ENCODE peak calls at places on chromosomes 12 and 14, in four cellular contexts. L is cardiac muscle cell, X is IMR-90, F is body of pancreas. R is an unnamed sample. For H3K27me3, the result is how much of the 10 kb centered on the place peaks cover.

GRCh38 chr14:45038865-45039264 is 45.1 kb upstream of the PRPF39 start:
- DNase-seq in L (no peak), F (no peak), X (no peak), R (no peak)

GRCh38 chr12:121784460-121784859 is 9.0 kb downstream of the RHOF start:
- DNase-seq in X (peak), F (no peak), L (no peak), R (no peak)

GRCh38 chr12:123126294-123127144 is 24.4 kb downstream of the PITPNM2 start:
- DNase-seq in F (no peak), L (no peak), X (peak), R (peak)

GRCh38 chr14:102891556-102891955 is 30.9 kb upstream of the AMN start:
- DNase-seq in F (no peak), L (no peak), X (peak), R (no peak)

GRCh38 chr14:102909462-102909861 is 13.0 kb upstream of the AMN start:
- DNase-seq in X (no peak), F (no peak), L (no peak), R (no peak)

GRCh38 chr12:123499332-123499731 is 34.2 kb downstream of the RILPL1 start:
- DNase-seq in X (no peak), L (no peak), F (no peak), R (no peak)

GRCh38 chr14:32708134-32708533 is 230.5 kb upstream of the NPAS3 start:
- DNase-seq in F (no peak), L (no peak), X (no peak), R (no peak)

GRCh38 chr12:1663440-1664132 is 27.3 kb upstream of the ADIPOR2 start:
- DNase-seq in F (no peak), L (no peak), X (no peak), R (no peak)

GRCh38 chr14:102320033-102320660 is 601 bp downstream of the ZNF839 start:
- DNase-seq in F (peak), L (peak), X (peak), R (no peak)

GRCh38 chr14:61977217-61977616 is 215.0 kb downstream of the SNAPC1 start:
- DNase-seq in L (no peak), F (no peak), X (peak), R (no peak)

GRCh38 chr14:48937796-48938195 is 648.4 kb downstream of the RPS29 start:
- DNase-seq in F (no peak), L (peak), X (peak), R (no peak)

GRCh38 chr12:122951406-122951805 is 14.9 kb downstream of the ABCB9 start:
- DNase-seq in X (peak), L (no peak), F (no peak), R (peak)

GRCh38 chr12:40561395-40561966 is 130.8 kb upstream of the CNTN1 start:
- DNase-seq in F (no peak), L (no peak), X (no peak), R (no peak)

GRCh38 chr14:24056800-24057184 is 5.0 kb downstream of the CARMIL3 start:
- DNase-seq in F (no peak), L (no peak), X (no peak), R (no peak)

GRCh38 chr12:104852102-104852501 is 106.0 kb downstream of the SLC41A2 start:
- DNase-seq in L (no peak), F (no peak), X (peak), R (no peak)

GRCh38 chr12:94781835-94782234 is 131.5 kb upstream of the TMCC3 start:
- DNase-seq in L (no peak), F (no peak), X (no peak), R (no peak)

GRCh38 chr12:132462778-132463177 is 27.2 kb upstream of the FBRSL1 start:
- DNase-seq in L (no peak), F (no peak), X (no peak), R (no peak)

GRCh38 chr12:75481774-75482173 is 1.2 kb downstream of the GLIPR1 start:
- DNase-seq in X (peak), L (no peak), F (no peak), R (no peak)

GRCh38 chr14:54650331-54651017 is 83.5 kb downstream of the SAMD4A start:
- DNase-seq in X (peak), F (no peak), L (no peak), R (peak)

GRCh38 chr14:32399920-32400319 is 70.8 kb downstream of the AKAP6 start:
- DNase-seq in L (no peak), F (no peak), X (no peak), R (no peak)

GRCh38 chr14:105478624-105479305 is 4.1 kb downstream of the CRIP2 start:
- DNase-seq in X (no peak), L (no peak), F (no peak), R (no peak)

GRCh38 chr12:121499929-121500793 is 80.7 kb downstream of the KDM2B start:
- DNase-seq in L (peak), F (peak), X (peak), R (no peak)

GRCh38 chr12:3014641-3015040 is 55.4 kb downstream of the TEAD4 start:
- DNase-seq in L (no peak), X (no peak), F (no peak), R (no peak)

GRCh38 chr12:14668591-14668990 is 27.8 kb downstream of the GUCY2C start:
- DNase-seq in F (peak), X (no peak), L (no peak), R (no peak)

DNA sequence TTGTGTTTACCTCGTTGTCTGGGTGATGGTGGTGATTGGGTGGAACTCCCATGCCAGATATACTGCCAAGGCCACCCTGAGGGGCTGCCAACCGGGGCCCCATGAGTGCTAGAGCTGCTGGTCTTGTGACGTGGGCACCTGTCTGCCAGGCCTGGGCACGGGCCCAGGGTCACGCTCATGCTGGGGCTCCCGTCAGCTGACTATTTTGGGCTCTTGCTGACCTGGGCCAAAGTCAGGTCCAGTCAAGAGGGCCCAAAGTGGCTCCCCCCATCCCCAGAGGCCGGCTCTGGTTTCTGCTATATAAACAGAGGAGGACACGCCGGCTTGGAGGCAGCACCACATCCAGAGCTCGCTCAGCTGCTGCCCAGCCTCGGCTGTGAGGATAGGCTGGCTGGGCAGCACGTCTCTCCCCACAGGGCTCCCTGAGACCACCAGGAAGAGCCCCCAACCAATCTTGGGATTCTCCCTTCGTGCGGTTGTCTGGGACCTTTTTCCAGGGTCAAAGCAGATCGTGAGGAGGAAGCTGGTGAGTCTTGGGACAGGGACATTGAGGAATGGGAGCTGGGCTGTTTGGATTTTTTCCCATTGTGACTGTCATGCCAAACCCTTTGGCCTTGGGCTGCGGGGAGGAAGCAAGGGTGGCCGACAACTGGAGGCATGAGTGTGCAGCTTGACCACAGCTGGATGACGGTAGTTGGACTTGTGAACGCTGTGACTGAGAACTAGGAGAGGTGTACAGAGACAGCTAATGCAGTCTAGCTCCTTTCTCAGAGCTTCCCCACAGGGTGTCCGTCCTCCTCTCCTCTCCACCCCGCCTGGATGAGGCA is 7.6 kb upstream of the NR4A1 start:
- DNase-seq in L (no peak), F (peak), X (no peak), R (no peak)
- H3K4me3 ChIP-seq in L (no peak), F (no peak), X (no peak), R (no peak)

GRCh38 chr14:70888681-70889175 is 18.5 kb upstream of the PCNX1 start:
- DNase-seq in L (no peak), X (peak), F (no peak), R (no peak)

GRCh38 chr14:70889555-70889954 is 17.7 kb upstream of the PCNX1 start:
- DNase-seq in L (no peak), F (no peak), X (no peak), R (no peak)

GRCh38 chr14:70886421-70887206 is 20.6 kb upstream of the PCNX1 start:
- DNase-seq in F (no peak), L (peak), X (no peak), R (no peak)

GRCh38 chr14:70887207-70888150 is 19.8 kb upstream of the PCNX1 start:
- DNase-seq in X (peak), F (no peak), L (no peak), R (no peak)

GRCh38 chr14:70888151-70888499 is 19.1 kb upstream of the PCNX1 start:
- DNase-seq in X (no peak), L (no peak), F (no peak), R (no peak)
- TF ChIP-seq CTCF in X (no peak), L (peak), F (no peak), R (no peak)

GRCh38 chr12:114680498-114681148 is 3.4 kb downstream of the TBX3 start:
- DNase-seq in F (no peak), L (no peak), X (no peak), R (no peak)
- H3K27me3 ChIP-seq in F (under half), L (under half), X (under half), R (under half)

GRCh38 chr12:92432724-92433281 is 270.0 kb upstream of the PLEKHG7 start:
- DNase-seq in X (no peak), L (no peak), F (no peak), R (no peak)
- H3K4me3 ChIP-seq in X (no peak), L (no peak), F (no peak), R (no peak)

DNA sequence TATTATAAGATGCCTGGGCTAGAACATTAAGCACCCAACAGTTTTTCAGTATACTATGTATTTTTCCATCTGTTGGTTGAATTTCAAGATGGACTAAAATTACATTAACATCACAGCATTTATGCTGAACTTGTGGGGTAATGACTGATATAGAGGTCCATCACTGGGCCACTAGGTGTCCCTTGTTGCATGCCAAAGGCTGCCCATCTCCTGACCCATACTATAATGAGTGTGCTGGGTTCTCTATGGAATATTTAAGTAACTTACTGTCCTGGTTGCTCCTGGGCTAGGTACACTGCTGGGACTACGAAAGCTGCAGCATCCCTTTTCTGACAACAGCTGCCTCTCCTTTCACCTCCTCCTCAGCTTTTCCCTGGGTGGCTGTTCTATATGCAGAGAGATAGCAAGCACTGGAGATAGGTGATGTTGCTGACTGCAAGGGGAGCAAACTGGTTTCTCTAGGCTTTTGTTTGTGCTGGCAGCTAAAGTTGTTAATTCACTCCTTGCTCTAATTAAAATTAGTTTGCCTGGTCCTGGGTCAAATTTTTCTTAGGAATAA is 138.6 kb upstream of the TRHDE start:
- DNase-seq in X (peak), F (no peak), L (no peak), R (no peak)
- TF ChIP-seq CTCF in X (peak), F (no peak), L (no peak), R (peak)

GRCh38 chr14:97283450-97284230 is 486.5 kb downstream of the VRK1 start:
- DNase-seq in L (no peak), F (no peak), X (no peak), R (no peak)
- H3K27me3 ChIP-seq in L (under half), F (under half), X (under half), R (under half)

DNA sequence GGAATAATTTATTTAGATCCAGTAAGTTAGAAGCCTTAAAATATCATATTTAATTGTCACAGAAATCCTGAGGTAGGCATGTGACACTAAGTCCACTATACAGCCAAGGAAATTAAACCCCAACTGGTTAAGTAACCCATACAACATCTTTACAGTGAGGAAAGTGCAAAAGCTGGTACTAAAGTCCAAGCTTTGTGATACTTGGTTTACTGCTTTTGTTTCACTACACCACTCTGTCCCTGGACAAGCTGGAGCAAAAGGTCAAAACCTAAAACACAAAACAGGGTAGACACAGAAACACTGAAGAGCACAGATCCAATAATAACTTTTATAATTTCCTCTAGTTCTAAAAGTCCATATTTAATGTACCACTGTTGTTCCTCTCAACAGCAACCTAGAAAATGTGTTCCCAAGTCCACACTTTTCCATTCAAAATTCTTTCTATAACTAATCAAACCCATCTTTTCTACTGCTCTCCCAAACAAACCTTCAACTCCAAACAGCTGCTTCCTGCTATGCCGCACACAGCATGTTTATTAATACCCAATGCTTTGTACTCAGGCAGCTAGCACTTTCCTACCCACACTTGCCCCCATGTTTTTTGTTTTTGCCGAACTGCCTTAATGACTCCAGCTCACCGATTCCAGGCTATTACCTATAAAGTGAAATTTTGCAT is 90.9 kb downstream of the MED13L start:
- DNase-seq in X (no peak), F (no peak), L (no peak), R (no peak)
- H3K4me3 ChIP-seq in X (no peak), F (no peak), L (no peak), R (no peak)

GRCh38 chr12:71010143-71010479 is 89.6 kb upstream of the PTPRR start:
- DNase-seq in L (no peak), X (no peak), F (no peak), R (no peak)

GRCh38 chr12:71009414-71010142 is 89.0 kb upstream of the PTPRR start:
- DNase-seq in F (no peak), L (no peak), X (no peak), R (no peak)

GRCh38 chr12:71011261-71011660 is 90.7 kb upstream of the PTPRR start:
- DNase-seq in X (no peak), L (no peak), F (no peak), R (no peak)

GRCh38 chr12:71018682-71019081 is 98.1 kb upstream of the PTPRR start:
- DNase-seq in F (no peak), L (no peak), X (no peak), R (no peak)

DNA sequence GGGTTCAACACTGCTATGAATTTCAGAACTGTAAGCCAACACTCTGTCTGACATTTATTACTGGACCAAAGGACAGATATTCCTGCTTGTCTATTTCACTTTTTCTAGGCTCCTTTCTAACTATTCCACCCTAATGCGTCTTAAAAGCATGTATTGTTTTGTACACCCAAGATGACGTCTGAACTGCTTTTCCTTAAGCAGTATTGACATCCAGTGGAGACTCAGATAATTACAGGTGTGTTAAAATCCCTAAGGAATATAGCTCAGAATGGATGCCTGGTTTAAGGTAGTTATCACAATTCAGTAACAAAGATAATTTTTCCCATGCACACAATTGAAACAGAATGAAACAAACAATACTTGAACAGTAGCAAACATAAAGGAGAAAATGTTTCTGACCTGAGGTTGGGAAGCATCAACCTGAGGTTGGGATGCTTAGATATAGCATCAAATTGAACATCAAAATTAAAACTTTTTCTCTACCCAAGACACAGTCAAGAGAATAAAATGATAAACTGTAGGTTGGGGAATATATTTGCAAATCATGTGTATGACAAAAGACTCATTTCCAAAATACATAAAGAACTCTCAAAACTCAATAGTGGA is 93.7 kb upstream of the PTPRR start:
- DNase-seq in X (peak), L (peak), F (no peak), R (no peak)
- TF ChIP-seq CTCF in X (peak), L (peak), F (peak), R (peak)